ENCODE peak calls at places on chromosomes 2 and 18, in seven cellular contexts. One of them, this sample, is unnamed.
A peak's percentile ranks its signal among the peaks of the same experiment; 100 is the strongest.

GRCh38 chr2:41355794-41356193 is 692.0 kb upstream of the PKDCC start:
- DNase-seq in GM12864: no peak
- DNase-seq in heart right ventricle: no peak
- DNase-seq in stimulated activated CD4-positive, alpha-beta T cell treated with anti-CD3 and anti-CD28 coated beads, Interleukin-4, amount 100 ng/mL, for 24 hours: no peak
- DNase-seq in sciatic nerve: no peak
- DNase-seq in T1000: no peak
- DNase-seq in stimulated activated CD8-positive, alpha-beta memory T cell treated with anti-CD3 and anti-CD28 coated beads, Interleukin-7, amount 100 ng/mL, for 1 hour: no peak
- DNase-seq in this sample: no peak

GRCh38 chr18:77191241-77191751 is 58.4 kb upstream of the GALR1 start:
- DNase-seq in GM12864: no peak
- DNase-seq in heart right ventricle: no peak
- DNase-seq in stimulated activated CD4-positive, alpha-beta T cell treated with anti-CD3 and anti-CD28 coated beads, Interleukin-4, amount 100 ng/mL, for 24 hours: no peak
- DNase-seq in sciatic nerve: no peak
- DNase-seq in T1000: no peak
- DNase-seq in stimulated activated CD8-positive, alpha-beta memory T cell treated with anti-CD3 and anti-CD28 coated beads, Interleukin-7, amount 100 ng/mL, for 1 hour: no peak
- DNase-seq in this sample: no peak

GRCh38 chr2:155895016-155895415 is 437.5 kb downstream of the NR4A2 start:
- DNase-seq in GM12864: no peak
- DNase-seq in heart right ventricle: no peak
- DNase-seq in stimulated activated CD4-positive, alpha-beta T cell treated with anti-CD3 and anti-CD28 coated beads, Interleukin-4, amount 100 ng/mL, for 24 hours: no peak
- DNase-seq in sciatic nerve: no peak
- DNase-seq in T1000: no peak
- DNase-seq in stimulated activated CD8-positive, alpha-beta memory T cell treated with anti-CD3 and anti-CD28 coated beads, Interleukin-7, amount 100 ng/mL, for 1 hour: no peak
- DNase-seq in this sample: no peak

GRCh38 chr2:207285451-207285771 is 119.7 kb upstream of the KLF7 start:
- DNase-seq in GM12864: no peak
- DNase-seq in heart right ventricle: no peak
- DNase-seq in stimulated activated CD4-positive, alpha-beta T cell treated with anti-CD3 and anti-CD28 coated beads, Interleukin-4, amount 100 ng/mL, for 24 hours: no peak
- DNase-seq in sciatic nerve: no peak
- DNase-seq in T1000: no peak
- DNase-seq in stimulated activated CD8-positive, alpha-beta memory T cell treated with anti-CD3 and anti-CD28 coated beads, Interleukin-7, amount 100 ng/mL, for 1 hour: no peak
- DNase-seq in this sample: no peak

GRCh38 chr2:95297088-95297487 is at the start of gene KCNIP3:
- DNase-seq in GM12864: no peak
- DNase-seq in heart right ventricle: no peak
- DNase-seq in stimulated activated CD4-positive, alpha-beta T cell treated with anti-CD3 and anti-CD28 coated beads, Interleukin-4, amount 100 ng/mL, for 24 hours: no peak
- DNase-seq in sciatic nerve: no peak
- DNase-seq in T1000: no peak
- DNase-seq in stimulated activated CD8-positive, alpha-beta memory T cell treated with anti-CD3 and anti-CD28 coated beads, Interleukin-7, amount 100 ng/mL, for 1 hour: no peak
- DNase-seq in this sample: peak; percentile 85

GRCh38 chr2:39994151-39994550 is 215.1 kb upstream of the THUMPD2 start:
- DNase-seq in GM12864: no peak
- DNase-seq in heart right ventricle: no peak
- DNase-seq in stimulated activated CD4-positive, alpha-beta T cell treated with anti-CD3 and anti-CD28 coated beads, Interleukin-4, amount 100 ng/mL, for 24 hours: no peak
- DNase-seq in sciatic nerve: no peak
- DNase-seq in T1000: no peak
- DNase-seq in stimulated activated CD8-positive, alpha-beta memory T cell treated with anti-CD3 and anti-CD28 coated beads, Interleukin-7, amount 100 ng/mL, for 1 hour: no peak
- DNase-seq in this sample: no peak

GRCh38 chr2:114610677-114611076 is 168.2 kb downstream of the DPP10 start:
- DNase-seq in GM12864: no peak
- DNase-seq in heart right ventricle: no peak
- DNase-seq in stimulated activated CD4-positive, alpha-beta T cell treated with anti-CD3 and anti-CD28 coated beads, Interleukin-4, amount 100 ng/mL, for 24 hours: no peak
- DNase-seq in sciatic nerve: no peak
- DNase-seq in T1000: no peak
- DNase-seq in stimulated activated CD8-positive, alpha-beta memory T cell treated with anti-CD3 and anti-CD28 coated beads, Interleukin-7, amount 100 ng/mL, for 1 hour: no peak
- DNase-seq in this sample: no peak

GRCh38 chr18:48983793-48984437 is 33.1 kb upstream of the SMAD7 start:
- DNase-seq in GM12864: no peak
- DNase-seq in heart right ventricle: peak; percentile 60
- DNase-seq in stimulated activated CD4-positive, alpha-beta T cell treated with anti-CD3 and anti-CD28 coated beads, Interleukin-4, amount 100 ng/mL, for 24 hours: no peak
- DNase-seq in sciatic nerve: no peak
- DNase-seq in T1000: no peak
- DNase-seq in stimulated activated CD8-positive, alpha-beta memory T cell treated with anti-CD3 and anti-CD28 coated beads, Interleukin-7, amount 100 ng/mL, for 1 hour: no peak
- DNase-seq in this sample: peak; percentile 48

GRCh38 chr2:186980787-186981550 is 132.0 kb upstream of the ZSWIM2 start:
- DNase-seq in GM12864: no peak
- DNase-seq in heart right ventricle: no peak
- DNase-seq in stimulated activated CD4-positive, alpha-beta T cell treated with anti-CD3 and anti-CD28 coated beads, Interleukin-4, amount 100 ng/mL, for 24 hours: no peak
- DNase-seq in sciatic nerve: no peak
- DNase-seq in T1000: no peak
- DNase-seq in stimulated activated CD8-positive, alpha-beta memory T cell treated with anti-CD3 and anti-CD28 coated beads, Interleukin-7, amount 100 ng/mL, for 1 hour: no peak
- DNase-seq in this sample: no peak

GRCh38 chr2:37357461-37358008 is 13.1 kb downstream of the QPCT start:
- DNase-seq in GM12864: no peak
- DNase-seq in heart right ventricle: no peak
- DNase-seq in stimulated activated CD4-positive, alpha-beta T cell treated with anti-CD3 and anti-CD28 coated beads, Interleukin-4, amount 100 ng/mL, for 24 hours: no peak
- DNase-seq in sciatic nerve: no peak
- DNase-seq in T1000: no peak
- DNase-seq in stimulated activated CD8-positive, alpha-beta memory T cell treated with anti-CD3 and anti-CD28 coated beads, Interleukin-7, amount 100 ng/mL, for 1 hour: no peak
- DNase-seq in this sample: no peak

GRCh38 chr2:121530210-121530562 is 494 bp upstream of the RNU4ATAC start:
- DNase-seq in GM12864: no peak
- DNase-seq in heart right ventricle: peak; percentile 71
- DNase-seq in stimulated activated CD4-positive, alpha-beta T cell treated with anti-CD3 and anti-CD28 coated beads, Interleukin-4, amount 100 ng/mL, for 24 hours: no peak
- DNase-seq in sciatic nerve: peak; percentile 83
- DNase-seq in T1000: peak; percentile 73
- DNase-seq in stimulated activated CD8-positive, alpha-beta memory T cell treated with anti-CD3 and anti-CD28 coated beads, Interleukin-7, amount 100 ng/mL, for 1 hour: peak; percentile 18
- DNase-seq in this sample: peak; percentile 93

GRCh38 chr2:174827371-174828369 is 63.4 kb upstream of the CHRNA1 start:
- DNase-seq in GM12864: no peak
- DNase-seq in heart right ventricle: no peak
- DNase-seq in stimulated activated CD4-positive, alpha-beta T cell treated with anti-CD3 and anti-CD28 coated beads, Interleukin-4, amount 100 ng/mL, for 24 hours: no peak
- DNase-seq in sciatic nerve: no peak
- DNase-seq in T1000: no peak
- DNase-seq in stimulated activated CD8-positive, alpha-beta memory T cell treated with anti-CD3 and anti-CD28 coated beads, Interleukin-7, amount 100 ng/mL, for 1 hour: no peak
- DNase-seq in this sample: peak; percentile 72

GRCh38 chr2:205721057-205721767 is 38.9 kb downstream of the NRP2 start:
- DNase-seq in GM12864: no peak
- DNase-seq in heart right ventricle: no peak
- DNase-seq in stimulated activated CD4-positive, alpha-beta T cell treated with anti-CD3 and anti-CD28 coated beads, Interleukin-4, amount 100 ng/mL, for 24 hours: no peak
- DNase-seq in sciatic nerve: no peak
- DNase-seq in T1000: no peak
- DNase-seq in stimulated activated CD8-positive, alpha-beta memory T cell treated with anti-CD3 and anti-CD28 coated beads, Interleukin-7, amount 100 ng/mL, for 1 hour: no peak
- DNase-seq in this sample: no peak

GRCh38 chr2:26584656-26585055 is 56.5 kb downstream of the CIB4 start:
- DNase-seq in GM12864: no peak
- DNase-seq in heart right ventricle: no peak
- DNase-seq in stimulated activated CD4-positive, alpha-beta T cell treated with anti-CD3 and anti-CD28 coated beads, Interleukin-4, amount 100 ng/mL, for 24 hours: no peak
- DNase-seq in sciatic nerve: peak; percentile 38
- DNase-seq in T1000: no peak
- DNase-seq in stimulated activated CD8-positive, alpha-beta memory T cell treated with anti-CD3 and anti-CD28 coated beads, Interleukin-7, amount 100 ng/mL, for 1 hour: no peak
- DNase-seq in this sample: no peak

GRCh38 chr2:204678031-204678430 is 132.8 kb downstream of the PARD3B start:
- DNase-seq in GM12864: no peak
- DNase-seq in heart right ventricle: peak; percentile 3
- DNase-seq in stimulated activated CD4-positive, alpha-beta T cell treated with anti-CD3 and anti-CD28 coated beads, Interleukin-4, amount 100 ng/mL, for 24 hours: no peak
- DNase-seq in sciatic nerve: no peak
- DNase-seq in T1000: no peak
- DNase-seq in stimulated activated CD8-positive, alpha-beta memory T cell treated with anti-CD3 and anti-CD28 coated beads, Interleukin-7, amount 100 ng/mL, for 1 hour: no peak
- DNase-seq in this sample: no peak

GRCh38 chr2:120347387-120348010 is 1.6 kb downstream of the INHBB start:
- DNase-seq in GM12864: no peak
- DNase-seq in heart right ventricle: no peak
- DNase-seq in stimulated activated CD4-positive, alpha-beta T cell treated with anti-CD3 and anti-CD28 coated beads, Interleukin-4, amount 100 ng/mL, for 24 hours: no peak
- DNase-seq in sciatic nerve: no peak
- DNase-seq in T1000: no peak
- DNase-seq in stimulated activated CD8-positive, alpha-beta memory T cell treated with anti-CD3 and anti-CD28 coated beads, Interleukin-7, amount 100 ng/mL, for 1 hour: no peak
- DNase-seq in this sample: peak; percentile 67

GRCh38 chr2:65919579-65920188 is 487.3 kb upstream of the SPRED2 start:
- DNase-seq in GM12864: no peak
- DNase-seq in heart right ventricle: no peak
- DNase-seq in stimulated activated CD4-positive, alpha-beta T cell treated with anti-CD3 and anti-CD28 coated beads, Interleukin-4, amount 100 ng/mL, for 24 hours: no peak
- DNase-seq in sciatic nerve: no peak
- DNase-seq in T1000: no peak
- DNase-seq in stimulated activated CD8-positive, alpha-beta memory T cell treated with anti-CD3 and anti-CD28 coated beads, Interleukin-7, amount 100 ng/mL, for 1 hour: no peak
- DNase-seq in this sample: peak; percentile 39

GRCh38 chr18:44826418-44827259 is 146.0 kb downstream of the SETBP1 start:
- DNase-seq in GM12864: no peak
- DNase-seq in heart right ventricle: no peak
- DNase-seq in stimulated activated CD4-positive, alpha-beta T cell treated with anti-CD3 and anti-CD28 coated beads, Interleukin-4, amount 100 ng/mL, for 24 hours: no peak
- DNase-seq in sciatic nerve: peak; percentile 81
- DNase-seq in T1000: peak; percentile 28
- DNase-seq in stimulated activated CD8-positive, alpha-beta memory T cell treated with anti-CD3 and anti-CD28 coated beads, Interleukin-7, amount 100 ng/mL, for 1 hour: no peak
- DNase-seq in this sample: peak; percentile 81

GRCh38 chr2:37637122-37637875 is 34.1 kb downstream of the CDC42EP3 start:
- DNase-seq in GM12864: no peak
- DNase-seq in heart right ventricle: no peak
- DNase-seq in stimulated activated CD4-positive, alpha-beta T cell treated with anti-CD3 and anti-CD28 coated beads, Interleukin-4, amount 100 ng/mL, for 24 hours: no peak
- DNase-seq in sciatic nerve: no peak
- DNase-seq in T1000: no peak
- DNase-seq in stimulated activated CD8-positive, alpha-beta memory T cell treated with anti-CD3 and anti-CD28 coated beads, Interleukin-7, amount 100 ng/mL, for 1 hour: no peak
- DNase-seq in this sample: peak; percentile 22

GRCh38 chr2:225076125-225076524 is 33.9 kb upstream of the DOCK10 start:
- DNase-seq in GM12864: no peak
- DNase-seq in heart right ventricle: no peak
- DNase-seq in stimulated activated CD4-positive, alpha-beta T cell treated with anti-CD3 and anti-CD28 coated beads, Interleukin-4, amount 100 ng/mL, for 24 hours: no peak
- DNase-seq in sciatic nerve: no peak
- DNase-seq in T1000: no peak
- DNase-seq in stimulated activated CD8-positive, alpha-beta memory T cell treated with anti-CD3 and anti-CD28 coated beads, Interleukin-7, amount 100 ng/mL, for 1 hour: no peak
- DNase-seq in this sample: no peak

GRCh38 chr2:232483923-232484627 is 3.6 kb downstream of the ECEL1 start:
- DNase-seq in GM12864: no peak
- DNase-seq in heart right ventricle: no peak
- DNase-seq in stimulated activated CD4-positive, alpha-beta T cell treated with anti-CD3 and anti-CD28 coated beads, Interleukin-4, amount 100 ng/mL, for 24 hours: no peak
- DNase-seq in sciatic nerve: no peak
- DNase-seq in T1000: no peak
- DNase-seq in stimulated activated CD8-positive, alpha-beta memory T cell treated with anti-CD3 and anti-CD28 coated beads, Interleukin-7, amount 100 ng/mL, for 1 hour: no peak
- DNase-seq in this sample: no peak

GRCh38 chr18:48813833-48814489 is 136.8 kb downstream of the SMAD7 start:
- DNase-seq in GM12864: no peak
- DNase-seq in heart right ventricle: no peak
- DNase-seq in stimulated activated CD4-positive, alpha-beta T cell treated with anti-CD3 and anti-CD28 coated beads, Interleukin-4, amount 100 ng/mL, for 24 hours: peak; percentile 15
- DNase-seq in sciatic nerve: no peak
- DNase-seq in T1000: no peak
- DNase-seq in stimulated activated CD8-positive, alpha-beta memory T cell treated with anti-CD3 and anti-CD28 coated beads, Interleukin-7, amount 100 ng/mL, for 1 hour: no peak
- DNase-seq in this sample: no peak

GRCh38 chr2:165443524-165443923 is 26.0 kb upstream of the CSRNP3 start:
- DNase-seq in GM12864: no peak
- DNase-seq in heart right ventricle: no peak
- DNase-seq in stimulated activated CD4-positive, alpha-beta T cell treated with anti-CD3 and anti-CD28 coated beads, Interleukin-4, amount 100 ng/mL, for 24 hours: no peak
- DNase-seq in sciatic nerve: no peak
- DNase-seq in T1000: no peak
- DNase-seq in stimulated activated CD8-positive, alpha-beta memory T cell treated with anti-CD3 and anti-CD28 coated beads, Interleukin-7, amount 100 ng/mL, for 1 hour: no peak
- DNase-seq in this sample: peak; percentile 65

GRCh38 chr2:32425719-32426141 is 68.9 kb downstream of the BIRC6 start:
- DNase-seq in GM12864: no peak
- DNase-seq in heart right ventricle: no peak
- DNase-seq in stimulated activated CD4-positive, alpha-beta T cell treated with anti-CD3 and anti-CD28 coated beads, Interleukin-4, amount 100 ng/mL, for 24 hours: no peak
- DNase-seq in sciatic nerve: no peak
- DNase-seq in T1000: no peak
- DNase-seq in stimulated activated CD8-positive, alpha-beta memory T cell treated with anti-CD3 and anti-CD28 coated beads, Interleukin-7, amount 100 ng/mL, for 1 hour: no peak
- DNase-seq in this sample: peak; percentile 9

GRCh38 chr2:10009811-10010781 is 33.3 kb upstream of the KLF11 start:
- DNase-seq in GM12864: no peak
- DNase-seq in heart right ventricle: peak; percentile 90
- DNase-seq in stimulated activated CD4-positive, alpha-beta T cell treated with anti-CD3 and anti-CD28 coated beads, Interleukin-4, amount 100 ng/mL, for 24 hours: no peak
- DNase-seq in sciatic nerve: peak; percentile 77
- DNase-seq in T1000: no peak
- DNase-seq in stimulated activated CD8-positive, alpha-beta memory T cell treated with anti-CD3 and anti-CD28 coated beads, Interleukin-7, amount 100 ng/mL, for 1 hour: no peak
- DNase-seq in this sample: no peak

GRCh38 chr18:79935499-79935898 is 16.0 kb downstream of the SLC66A2 start:
- DNase-seq in GM12864: no peak
- DNase-seq in heart right ventricle: no peak
- DNase-seq in stimulated activated CD4-positive, alpha-beta T cell treated with anti-CD3 and anti-CD28 coated beads, Interleukin-4, amount 100 ng/mL, for 24 hours: no peak
- DNase-seq in sciatic nerve: peak; percentile 32
- DNase-seq in T1000: no peak
- DNase-seq in stimulated activated CD8-positive, alpha-beta memory T cell treated with anti-CD3 and anti-CD28 coated beads, Interleukin-7, amount 100 ng/mL, for 1 hour: no peak
- DNase-seq in this sample: no peak

GRCh38 chr2:110182449-110182848 is 22.4 kb downstream of the NPHP1 start:
- DNase-seq in GM12864: no peak
- DNase-seq in heart right ventricle: no peak
- DNase-seq in stimulated activated CD4-positive, alpha-beta T cell treated with anti-CD3 and anti-CD28 coated beads, Interleukin-4, amount 100 ng/mL, for 24 hours: no peak
- DNase-seq in sciatic nerve: no peak
- DNase-seq in T1000: no peak
- DNase-seq in stimulated activated CD8-positive, alpha-beta memory T cell treated with anti-CD3 and anti-CD28 coated beads, Interleukin-7, amount 100 ng/mL, for 1 hour: no peak
- DNase-seq in this sample: no peak

GRCh38 chr2:200777275-200777674 is 34.4 kb upstream of the BZW1 start:
- DNase-seq in GM12864: no peak
- DNase-seq in heart right ventricle: no peak
- DNase-seq in stimulated activated CD4-positive, alpha-beta T cell treated with anti-CD3 and anti-CD28 coated beads, Interleukin-4, amount 100 ng/mL, for 24 hours: no peak
- DNase-seq in sciatic nerve: no peak
- DNase-seq in T1000: no peak
- DNase-seq in stimulated activated CD8-positive, alpha-beta memory T cell treated with anti-CD3 and anti-CD28 coated beads, Interleukin-7, amount 100 ng/mL, for 1 hour: no peak
- DNase-seq in this sample: no peak

GRCh38 chr2:108106746-108107145 is 120.4 kb downstream of the SLC5A7 start:
- DNase-seq in GM12864: no peak
- DNase-seq in heart right ventricle: no peak
- DNase-seq in stimulated activated CD4-positive, alpha-beta T cell treated with anti-CD3 and anti-CD28 coated beads, Interleukin-4, amount 100 ng/mL, for 24 hours: no peak
- DNase-seq in sciatic nerve: no peak
- DNase-seq in T1000: no peak
- DNase-seq in stimulated activated CD8-positive, alpha-beta memory T cell treated with anti-CD3 and anti-CD28 coated beads, Interleukin-7, amount 100 ng/mL, for 1 hour: no peak
- DNase-seq in this sample: peak; percentile 65

GRCh38 chr2:203656522-203657287 is 49.7 kb upstream of the CD28 start:
- DNase-seq in GM12864: no peak
- DNase-seq in heart right ventricle: no peak
- DNase-seq in stimulated activated CD4-positive, alpha-beta T cell treated with anti-CD3 and anti-CD28 coated beads, Interleukin-4, amount 100 ng/mL, for 24 hours: no peak
- DNase-seq in sciatic nerve: no peak
- DNase-seq in T1000: no peak
- DNase-seq in stimulated activated CD8-positive, alpha-beta memory T cell treated with anti-CD3 and anti-CD28 coated beads, Interleukin-7, amount 100 ng/mL, for 1 hour: no peak
- DNase-seq in this sample: peak; percentile 15

GRCh38 chr2:233714164-233714563 is 1.5 kb downstream of the UGT1A5 start:
- DNase-seq in GM12864: no peak
- DNase-seq in heart right ventricle: no peak
- DNase-seq in stimulated activated CD4-positive, alpha-beta T cell treated with anti-CD3 and anti-CD28 coated beads, Interleukin-4, amount 100 ng/mL, for 24 hours: no peak
- DNase-seq in sciatic nerve: no peak
- DNase-seq in T1000: no peak
- DNase-seq in stimulated activated CD8-positive, alpha-beta memory T cell treated with anti-CD3 and anti-CD28 coated beads, Interleukin-7, amount 100 ng/mL, for 1 hour: no peak
- DNase-seq in this sample: no peak

GRCh38 chr2:19857806-19858205 is 44.0 kb downstream of the TTC32 start:
- DNase-seq in GM12864: no peak
- DNase-seq in heart right ventricle: no peak
- DNase-seq in stimulated activated CD4-positive, alpha-beta T cell treated with anti-CD3 and anti-CD28 coated beads, Interleukin-4, amount 100 ng/mL, for 24 hours: no peak
- DNase-seq in sciatic nerve: no peak
- DNase-seq in T1000: no peak
- DNase-seq in stimulated activated CD8-positive, alpha-beta memory T cell treated with anti-CD3 and anti-CD28 coated beads, Interleukin-7, amount 100 ng/mL, for 1 hour: no peak
- DNase-seq in this sample: no peak

GRCh38 chr2:236403811-236404210 is 139.6 kb upstream of the ASB18 start:
- DNase-seq in GM12864: no peak
- DNase-seq in heart right ventricle: no peak
- DNase-seq in stimulated activated CD4-positive, alpha-beta T cell treated with anti-CD3 and anti-CD28 coated beads, Interleukin-4, amount 100 ng/mL, for 24 hours: no peak
- DNase-seq in sciatic nerve: no peak
- DNase-seq in T1000: no peak
- DNase-seq in stimulated activated CD8-positive, alpha-beta memory T cell treated with anti-CD3 and anti-CD28 coated beads, Interleukin-7, amount 100 ng/mL, for 1 hour: no peak
- DNase-seq in this sample: no peak